ENCODE peak calls at places on chromosomes 1 and 21, in ten cellular contexts. One of them, this sample, is unnamed. For H3K4me1, the result is how much of the 10 kb centered on the place peaks cover.

GRCh38 chr1:117615474-117615873 is 9.6 kb downstream of the TENT5C start:
- DNase-seq in OCI-LY7: peak
- DNase-seq in right cardiac atrium: no peak
- DNase-seq in heart right ventricle: no peak
- DNase-seq in NT2/D1: no peak
- DNase-seq in H9: no peak
- DNase-seq in adrenal gland: no peak
- DNase-seq in A549: no peak
- DNase-seq in upper lobe of right lung: no peak
- DNase-seq in uterus: no peak
- DNase-seq in this sample: no peak

GRCh38 chr1:162906485-162906884 is 45.5 kb upstream of the CCDC190 start:
- DNase-seq in adrenal gland: no peak
- DNase-seq in A549: no peak
- DNase-seq in right cardiac atrium: no peak
- DNase-seq in OCI-LY7: no peak
- DNase-seq in NT2/D1: no peak
- DNase-seq in H9: no peak
- DNase-seq in upper lobe of right lung: no peak
- DNase-seq in uterus: no peak
- DNase-seq in heart right ventricle: no peak
- DNase-seq in this sample: no peak

GRCh38 chr21:41933259-41934079 is 20.3 kb downstream of the C2CD2 start:
- DNase-seq in uterus: no peak
- DNase-seq in OCI-LY7: no peak
- DNase-seq in adrenal gland: peak
- DNase-seq in upper lobe of right lung: no peak
- DNase-seq in H9: no peak
- DNase-seq in A549: no peak
- DNase-seq in right cardiac atrium: peak
- DNase-seq in NT2/D1: no peak
- DNase-seq in heart right ventricle: no peak
- DNase-seq in this sample: no peak

GRCh38 chr1:154579382-154579781 is 11.8 kb downstream of the CHRNB2 start:
- DNase-seq in uterus: no peak
- DNase-seq in adrenal gland: no peak
- DNase-seq in right cardiac atrium: no peak
- DNase-seq in upper lobe of right lung: no peak
- DNase-seq in NT2/D1: no peak
- DNase-seq in OCI-LY7: no peak
- DNase-seq in A549: no peak
- DNase-seq in heart right ventricle: no peak
- DNase-seq in H9: no peak
- DNase-seq in this sample: no peak

GRCh38 chr1:232990729-232991128 is 40.3 kb downstream of the NTPCR start:
- DNase-seq in uterus: no peak
- DNase-seq in A549: no peak
- DNase-seq in H9: no peak
- DNase-seq in upper lobe of right lung: no peak
- DNase-seq in OCI-LY7: no peak
- DNase-seq in heart right ventricle: no peak
- DNase-seq in adrenal gland: no peak
- DNase-seq in NT2/D1: no peak
- DNase-seq in right cardiac atrium: no peak
- DNase-seq in this sample: no peak

GRCh38 chr1:111082421-111083192 is 57.3 kb downstream of the DRAM2 start:
- DNase-seq in NT2/D1: no peak
- DNase-seq in uterus: no peak
- DNase-seq in heart right ventricle: no peak
- DNase-seq in adrenal gland: no peak
- DNase-seq in OCI-LY7: no peak
- DNase-seq in upper lobe of right lung: no peak
- DNase-seq in A549: no peak
- DNase-seq in H9: no peak
- DNase-seq in right cardiac atrium: no peak
- DNase-seq in this sample: peak

GRCh38 chr21:26469789-26470188 is 103.3 kb downstream of the CYYR1 start:
- DNase-seq in OCI-LY7: no peak
- DNase-seq in NT2/D1: no peak
- DNase-seq in uterus: no peak
- DNase-seq in upper lobe of right lung: no peak
- DNase-seq in H9: no peak
- DNase-seq in right cardiac atrium: no peak
- DNase-seq in adrenal gland: peak
- DNase-seq in A549: no peak
- DNase-seq in heart right ventricle: peak
- DNase-seq in this sample: peak

GRCh38 chr21:31248598-31248997 is 95.5 kb downstream of the TIAM1 start:
- DNase-seq in NT2/D1: peak
- DNase-seq in heart right ventricle: no peak
- DNase-seq in adrenal gland: no peak
- DNase-seq in OCI-LY7: no peak
- DNase-seq in uterus: no peak
- DNase-seq in right cardiac atrium: no peak
- DNase-seq in upper lobe of right lung: no peak
- DNase-seq in A549: peak
- DNase-seq in H9: no peak
- DNase-seq in this sample: peak

GRCh38 chr1:19485362-19486187 is at the start of gene CAPZB:
- DNase-seq in H9: peak
- DNase-seq in NT2/D1: no peak
- DNase-seq in right cardiac atrium: peak
- DNase-seq in uterus: peak
- DNase-seq in OCI-LY7: peak
- DNase-seq in heart right ventricle: peak
- DNase-seq in A549: peak
- DNase-seq in upper lobe of right lung: peak
- DNase-seq in adrenal gland: peak
- DNase-seq in this sample: peak

GRCh38 chr1:19483691-19484090 is 1.6 kb downstream of the CAPZB start:
- DNase-seq in heart right ventricle: no peak
- DNase-seq in OCI-LY7: no peak
- DNase-seq in A549: no peak
- DNase-seq in adrenal gland: no peak
- DNase-seq in right cardiac atrium: no peak
- DNase-seq in uterus: no peak
- DNase-seq in H9: no peak
- DNase-seq in upper lobe of right lung: no peak
- DNase-seq in NT2/D1: no peak
- DNase-seq in this sample: no peak

GRCh38 chr1:19484793-19485361 is 462 bp downstream of the CAPZB start:
- DNase-seq in A549: peak
- DNase-seq in adrenal gland: peak
- DNase-seq in upper lobe of right lung: no peak
- DNase-seq in NT2/D1: no peak
- DNase-seq in right cardiac atrium: no peak
- DNase-seq in heart right ventricle: no peak
- DNase-seq in OCI-LY7: no peak
- DNase-seq in uterus: no peak
- DNase-seq in H9: peak
- DNase-seq in this sample: peak

GRCh38 chr1:19483261-19483660 is 2.1 kb downstream of the CAPZB start:
- DNase-seq in upper lobe of right lung: no peak
- DNase-seq in OCI-LY7: no peak
- DNase-seq in NT2/D1: no peak
- DNase-seq in uterus: no peak
- DNase-seq in heart right ventricle: no peak
- DNase-seq in adrenal gland: no peak
- DNase-seq in H9: no peak
- DNase-seq in right cardiac atrium: no peak
- DNase-seq in A549: no peak
- DNase-seq in this sample: no peak

DNA sequence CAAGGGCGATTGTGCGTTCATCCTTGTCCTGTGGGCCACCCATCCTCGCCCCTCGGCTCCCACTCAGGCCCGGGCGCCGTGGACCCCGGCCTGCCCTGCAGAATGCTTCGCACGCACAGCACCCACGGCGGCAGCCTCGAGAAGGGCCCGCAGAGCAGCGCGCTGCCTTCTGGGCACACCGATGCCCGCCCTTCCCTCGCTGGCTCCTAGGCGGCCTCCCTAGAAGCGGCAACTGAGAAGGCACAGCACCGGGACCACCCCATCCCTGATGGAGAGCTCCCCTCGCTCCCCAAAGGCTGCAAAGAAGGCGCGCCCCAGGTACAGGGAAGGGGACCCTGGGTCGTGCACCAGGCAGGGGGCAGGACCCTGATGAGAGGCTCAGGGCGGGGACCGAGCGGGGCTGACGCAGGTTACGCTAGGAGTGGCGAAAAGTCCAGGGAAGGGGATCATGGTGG is 974 bp downstream of the CAPZB start:
- DNase-seq in NT2/D1: no peak
- DNase-seq in A549: no peak
- DNase-seq in uterus: no peak
- DNase-seq in upper lobe of right lung: peak
- DNase-seq in OCI-LY7: no peak
- DNase-seq in right cardiac atrium: no peak
- DNase-seq in H9: peak
- DNase-seq in adrenal gland: peak
- DNase-seq in heart right ventricle: no peak
- DNase-seq in this sample: peak
- H3K4me1 ChIP-seq in NT2/D1: under half
- H3K4me1 ChIP-seq in A549: under half
- H3K4me1 ChIP-seq in uterus: under half
- H3K4me1 ChIP-seq in upper lobe of right lung: half or more
- H3K4me1 ChIP-seq in OCI-LY7: under half
- H3K4me1 ChIP-seq in right cardiac atrium: under half
- H3K4me1 ChIP-seq in H9: under half
- H3K4me1 ChIP-seq in adrenal gland: under half
- H3K4me1 ChIP-seq in heart right ventricle: half or more
- H3K4me1 ChIP-seq in this sample: half or more

GRCh38 chr1:89833183-89834077 is 12.6 kb downstream of the LRRC8D start:
- DNase-seq in adrenal gland: peak
- DNase-seq in upper lobe of right lung: no peak
- DNase-seq in OCI-LY7: no peak
- DNase-seq in uterus: no peak
- DNase-seq in A549: no peak
- DNase-seq in right cardiac atrium: peak
- DNase-seq in NT2/D1: no peak
- DNase-seq in H9: no peak
- DNase-seq in heart right ventricle: no peak
- DNase-seq in this sample: no peak

GRCh38 chr1:89836252-89836996 is 15.6 kb downstream of the LRRC8D start:
- DNase-seq in upper lobe of right lung: no peak
- DNase-seq in uterus: no peak
- DNase-seq in right cardiac atrium: no peak
- DNase-seq in heart right ventricle: no peak
- DNase-seq in H9: no peak
- DNase-seq in A549: no peak
- DNase-seq in NT2/D1: no peak
- DNase-seq in adrenal gland: no peak
- DNase-seq in OCI-LY7: no peak
- DNase-seq in this sample: no peak

GRCh38 chr1:89831462-89832113 is 10.8 kb downstream of the LRRC8D start:
- DNase-seq in heart right ventricle: no peak
- DNase-seq in uterus: no peak
- DNase-seq in H9: no peak
- DNase-seq in A549: no peak
- DNase-seq in upper lobe of right lung: no peak
- DNase-seq in NT2/D1: no peak
- DNase-seq in adrenal gland: no peak
- DNase-seq in right cardiac atrium: no peak
- DNase-seq in OCI-LY7: no peak
- DNase-seq in this sample: no peak

GRCh38 chr1:89832481-89833127 is 11.8 kb downstream of the LRRC8D start:
- DNase-seq in OCI-LY7: no peak
- DNase-seq in upper lobe of right lung: no peak
- DNase-seq in A549: no peak
- DNase-seq in adrenal gland: no peak
- DNase-seq in H9: no peak
- DNase-seq in heart right ventricle: no peak
- DNase-seq in right cardiac atrium: no peak
- DNase-seq in NT2/D1: no peak
- DNase-seq in uterus: no peak
- DNase-seq in this sample: no peak

GRCh38 chr1:89834078-89834704 is 13.4 kb downstream of the LRRC8D start:
- DNase-seq in upper lobe of right lung: no peak
- DNase-seq in uterus: no peak
- DNase-seq in adrenal gland: no peak
- DNase-seq in H9: no peak
- DNase-seq in right cardiac atrium: no peak
- DNase-seq in NT2/D1: no peak
- DNase-seq in A549: no peak
- DNase-seq in heart right ventricle: no peak
- DNase-seq in OCI-LY7: no peak
- DNase-seq in this sample: no peak
- H3K4me1 ChIP-seq in upper lobe of right lung: under half
- H3K4me1 ChIP-seq in uterus: under half
- H3K4me1 ChIP-seq in adrenal gland: under half
- H3K4me1 ChIP-seq in H9: under half
- H3K4me1 ChIP-seq in right cardiac atrium: under half
- H3K4me1 ChIP-seq in NT2/D1: under half
- H3K4me1 ChIP-seq in A549: half or more
- H3K4me1 ChIP-seq in heart right ventricle: under half
- H3K4me1 ChIP-seq in OCI-LY7: under half
- H3K4me1 ChIP-seq in this sample: under half

GRCh38 chr1:160128636-160129035 is 13.1 kb downstream of the ATP1A2 start:
- DNase-seq in right cardiac atrium: no peak
- DNase-seq in adrenal gland: no peak
- DNase-seq in A549: no peak
- DNase-seq in uterus: no peak
- DNase-seq in OCI-LY7: no peak
- DNase-seq in upper lobe of right lung: peak
- DNase-seq in H9: no peak
- DNase-seq in heart right ventricle: no peak
- DNase-seq in NT2/D1: no peak
- DNase-seq in this sample: no peak
- H3K4me1 ChIP-seq in right cardiac atrium: under half
- H3K4me1 ChIP-seq in adrenal gland: under half
- H3K4me1 ChIP-seq in A549: half or more
- H3K4me1 ChIP-seq in uterus: under half
- H3K4me1 ChIP-seq in OCI-LY7: under half
- H3K4me1 ChIP-seq in upper lobe of right lung: under half
- H3K4me1 ChIP-seq in H9: under half
- H3K4me1 ChIP-seq in heart right ventricle: half or more
- H3K4me1 ChIP-seq in NT2/D1: under half
- H3K4me1 ChIP-seq in this sample: half or more

GRCh38 chr1:82564338-82564737 is 763.6 kb downstream of the ADGRL2 start:
- DNase-seq in adrenal gland: no peak
- DNase-seq in H9: no peak
- DNase-seq in heart right ventricle: no peak
- DNase-seq in NT2/D1: no peak
- DNase-seq in right cardiac atrium: peak
- DNase-seq in A549: no peak
- DNase-seq in OCI-LY7: no peak
- DNase-seq in upper lobe of right lung: no peak
- DNase-seq in uterus: no peak
- DNase-seq in this sample: no peak
- H3K4me1 ChIP-seq in adrenal gland: under half
- H3K4me1 ChIP-seq in H9: under half
- H3K4me1 ChIP-seq in heart right ventricle: under half
- H3K4me1 ChIP-seq in NT2/D1: under half
- H3K4me1 ChIP-seq in right cardiac atrium: under half
- H3K4me1 ChIP-seq in A549: under half
- H3K4me1 ChIP-seq in OCI-LY7: under half
- H3K4me1 ChIP-seq in upper lobe of right lung: under half
- H3K4me1 ChIP-seq in uterus: under half
- H3K4me1 ChIP-seq in this sample: under half